ENCODE peak calls at places on chromosomes 3 and 15, in eight cellular contexts. K is pons, O is ovary, H is sciatic nerve, N is NCI-H2081, M is NCI-H510A treated with DMSO at 0.1 percent for 48 hours, S is natural killer cell, F is fibroblast of mammary gland. P is an unnamed sample.

GRCh38 chr15:42155546-42156265 is 730 bp downstream of the PLA2G4F start:
- DNase-seq in K (no peak), M (peak), H (peak), S (no peak), F (no peak), N (no peak), O (no peak), P (peak)

GRCh38 chr15:60784855-60785254 is 305.9 kb upstream of the ICE2 start:
- DNase-seq in H (no peak), F (no peak), N (peak), O (no peak), K (no peak), S (no peak), M (peak), P (no peak)

GRCh38 chr15:43440721-43441281 is 52.2 kb downstream of the TP53BP1 start:
- DNase-seq in S (no peak), H (no peak), F (peak), N (peak), K (peak), M (no peak), O (peak), P (no peak)

GRCh38 chr15:22979069-22979698 is 984 bp downstream of the CYFIP1 start:
- DNase-seq in S (no peak), K (no peak), N (peak), F (peak), H (peak), O (peak), M (peak), P (no peak)

GRCh38 chr15:32802296-32802936 is 84.6 kb downstream of the GREM1 start:
- DNase-seq in O (no peak), H (no peak), M (no peak), K (no peak), F (peak), S (no peak), N (no peak), P (no peak)

GRCh38 chr3:69204315-69204957 is 82.0 kb upstream of the LMOD3 start:
- DNase-seq in F (peak), K (no peak), S (no peak), M (no peak), H (no peak), O (no peak), N (no peak), P (no peak)

GRCh38 chr3:4645468-4645867 is 152.3 kb downstream of the ITPR1 start:
- DNase-seq in K (no peak), F (no peak), S (no peak), O (no peak), M (no peak), N (no peak), H (no peak), P (no peak)

GRCh38 chr15:27627623-27628022 is 471.5 kb downstream of the OCA2 start:
- DNase-seq in M (no peak), F (no peak), N (no peak), S (no peak), K (no peak), O (no peak), H (no peak), P (no peak)

GRCh38 chr3:58116985-58117384 is 93.8 kb downstream of the DNASE1L3 start:
- DNase-seq in M (no peak), N (no peak), O (no peak), S (no peak), K (no peak), F (no peak), H (no peak), P (no peak)

GRCh38 chr3:186496016-186496415 is 48.2 kb downstream of the CRYGS start:
- DNase-seq in N (no peak), H (no peak), S (no peak), M (no peak), O (no peak), K (no peak), F (no peak), P (no peak)

GRCh38 chr15:81740402-81740801 is 305.4 kb downstream of the MEX3B start:
- DNase-seq in M (no peak), N (no peak), H (no peak), O (no peak), F (peak), K (no peak), S (no peak), P (no peak)

GRCh38 chr15:86328658-86329057 is 249.0 kb downstream of the AGBL1 start:
- DNase-seq in S (no peak), K (no peak), F (no peak), N (no peak), O (no peak), M (no peak), H (no peak), P (no peak)

GRCh38 chr15:91114301-91114700 is 14.2 kb downstream of the SV2B start:
- DNase-seq in M (no peak), F (no peak), O (no peak), H (no peak), S (no peak), K (no peak), N (no peak), P (no peak)

GRCh38 chr3:99108508-99108907 is 207.0 kb upstream of the DCBLD2 start:
- DNase-seq in F (peak), O (no peak), H (no peak), S (no peak), K (no peak), M (no peak), N (no peak), P (no peak)

GRCh38 chr3:128946411-128946810 is 47.5 kb downstream of the CFAP92 start:
- DNase-seq in O (no peak), F (peak), S (no peak), H (no peak), N (no peak), M (no peak), K (no peak), P (no peak)

GRCh38 chr3:143897558-143898305 is 49.5 kb upstream of the SLC9A9 start:
- DNase-seq in H (no peak), S (no peak), K (peak), O (no peak), F (peak), M (no peak), N (no peak), P (no peak)

GRCh38 chr3:15479602-15480248 is 41.8 kb downstream of the COLQ start:
- DNase-seq in K (no peak), N (no peak), M (no peak), F (no peak), S (no peak), H (no peak), O (no peak), P (no peak)